ENCODE peak calls at places on chromosomes 16 and 17, in nine cellular contexts. N is body of pancreas, F is A549, R is HepG2, G is tibial nerve, Y is ovary, J is upper lobe of left lung, S is IMR-90, X is suprapubic skin. V is an unnamed sample. For H3K4me1, the result is how much of the 10 kb centered on the place peaks cover.

GRCh38 chr16:5838725-5839124 is 741.1 kb upstream of the EEF2KMT start:
- DNase-seq in X (no peak), G (no peak), F (no peak), Y (no peak), N (no peak), J (no peak), S (no peak), R (no peak), V (no peak)

GRCh38 chr16:9082422-9082821 is 9.0 kb upstream of the HAPSTR1 start:
- DNase-seq in X (no peak), N (no peak), J (no peak), Y (no peak), F (no peak), S (no peak), G (no peak), R (no peak), V (no peak)

GRCh38 chr17:50184611-50185398 is 16.6 kb downstream of the COL1A1 start:
- DNase-seq in S (peak), J (peak), Y (peak), N (no peak), G (peak), R (no peak), X (peak), F (no peak), V (no peak)

GRCh38 chr17:75864448-75864871 is 9.3 kb upstream of the WBP2 start:
- DNase-seq in G (peak), R (no peak), F (no peak), X (peak), Y (peak), N (peak), S (peak), J (peak), V (no peak)

GRCh38 chr16:46853713-46854443 is 22.9 kb upstream of the C16orf87 start:
- DNase-seq in J (peak), F (peak), Y (peak), R (peak), S (peak), X (peak), N (peak), G (peak), V (peak)

GRCh38 chr16:11566398-11566797 is 20.3 kb downstream of the LITAF start:
- DNase-seq in Y (no peak), S (no peak), N (no peak), F (no peak), X (no peak), G (no peak), R (no peak), J (no peak), V (no peak)

GRCh38 chr16:9797306-9797705 is 384.9 kb downstream of the GRIN2A start:
- DNase-seq in G (no peak), Y (no peak), S (no peak), X (no peak), F (peak), J (no peak), N (no peak), R (peak), V (no peak)

GRCh38 chr16:6861136-6861535 is 471.5 kb upstream of the RBFOX1 start:
- DNase-seq in J (no peak), G (no peak), Y (no peak), N (no peak), S (no peak), X (no peak), F (no peak), R (no peak), V (no peak)

GRCh38 chr17:69575346-69575761 is 160.9 kb downstream of the MAP2K6 start:
- DNase-seq in F (peak), G (no peak), X (no peak), R (no peak), S (peak), Y (no peak), J (no peak), N (no peak), V (no peak)

GRCh38 chr17:77479372-77479781 is 338.6 kb downstream of the SEC14L1 start:
- DNase-seq in F (no peak), G (no peak), N (no peak), Y (no peak), X (no peak), S (no peak), R (no peak), J (no peak), V (no peak)

GRCh38 chr17:76947309-76947708 is 79.1 kb downstream of the MGAT5B start:
- DNase-seq in G (no peak), F (no peak), Y (no peak), S (no peak), R (no peak), N (no peak), J (no peak), X (no peak), V (no peak)

GRCh38 chr17:52145496-52145895 is 13.0 kb downstream of the CA10 start:
- DNase-seq in G (no peak), J (no peak), R (no peak), S (no peak), Y (no peak), X (no peak), F (no peak), N (no peak), V (no peak)

DNA sequence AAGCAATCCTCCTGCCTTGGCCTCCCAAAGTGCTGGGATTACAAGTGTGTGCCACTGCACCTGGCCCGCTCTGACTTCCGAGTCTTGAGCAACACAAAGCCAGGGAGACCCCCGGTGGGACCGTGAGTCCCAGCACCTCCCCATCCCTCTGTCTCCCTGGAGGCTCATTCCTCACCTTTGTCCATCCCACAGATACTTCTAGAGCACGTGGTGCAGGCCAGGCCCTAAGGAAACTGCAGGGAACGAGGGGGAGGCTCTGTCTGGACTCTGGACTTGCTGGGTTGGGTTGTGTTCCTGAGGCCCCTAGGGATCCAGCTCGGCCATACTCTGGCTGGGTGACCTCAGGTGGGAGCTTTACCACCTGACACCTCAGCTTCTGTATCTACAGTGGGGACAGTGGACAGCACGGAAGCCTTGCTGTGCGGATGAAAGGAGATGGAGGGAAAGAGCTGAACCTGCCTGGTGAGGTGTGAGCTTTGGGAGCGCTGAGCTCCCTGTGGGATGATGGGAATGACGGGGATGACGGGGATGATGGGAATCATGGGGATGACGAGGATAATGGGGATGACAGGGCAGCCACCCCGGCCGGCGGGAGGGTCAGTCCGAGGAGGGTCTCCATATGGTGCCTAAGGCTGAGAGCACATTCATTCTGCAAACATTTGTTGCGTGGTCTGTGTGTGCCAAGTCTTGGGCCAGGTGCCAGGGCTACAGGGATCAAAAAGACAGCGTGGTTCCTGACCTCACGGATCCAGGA is 26.6 kb downstream of the C16orf74 start:
- DNase-seq in Y (no peak), J (no peak), G (no peak), X (no peak), F (no peak), N (no peak), R (no peak), S (no peak), V (no peak)
- H3K4me1 ChIP-seq in Y (under half), J (under half), G (under half), X (under half), F (under half), N (under half), R (under half), S (under half), V (under half)

GRCh38 chr16:87954826-87955225 is 3.6 kb downstream of the BANP start:
- DNase-seq in R (no peak), S (no peak), F (no peak), N (peak), G (no peak), X (no peak), J (no peak), Y (peak), V (no peak)

GRCh38 chr16:87956771-87957279 is 5.6 kb downstream of the BANP start:
- DNase-seq in F (peak), G (no peak), N (no peak), J (no peak), X (no peak), S (peak), Y (no peak), R (peak), V (no peak)

GRCh38 chr16:87955302-87956168 is 4.3 kb downstream of the BANP start:
- DNase-seq in S (peak), F (no peak), N (no peak), Y (no peak), R (no peak), X (no peak), J (no peak), G (no peak), V (no peak)

GRCh38 chr16:87957296-87958069 is 6.2 kb downstream of the BANP start:
- DNase-seq in R (no peak), S (no peak), F (no peak), G (no peak), N (no peak), Y (no peak), X (no peak), J (no peak), V (no peak)

DNA sequence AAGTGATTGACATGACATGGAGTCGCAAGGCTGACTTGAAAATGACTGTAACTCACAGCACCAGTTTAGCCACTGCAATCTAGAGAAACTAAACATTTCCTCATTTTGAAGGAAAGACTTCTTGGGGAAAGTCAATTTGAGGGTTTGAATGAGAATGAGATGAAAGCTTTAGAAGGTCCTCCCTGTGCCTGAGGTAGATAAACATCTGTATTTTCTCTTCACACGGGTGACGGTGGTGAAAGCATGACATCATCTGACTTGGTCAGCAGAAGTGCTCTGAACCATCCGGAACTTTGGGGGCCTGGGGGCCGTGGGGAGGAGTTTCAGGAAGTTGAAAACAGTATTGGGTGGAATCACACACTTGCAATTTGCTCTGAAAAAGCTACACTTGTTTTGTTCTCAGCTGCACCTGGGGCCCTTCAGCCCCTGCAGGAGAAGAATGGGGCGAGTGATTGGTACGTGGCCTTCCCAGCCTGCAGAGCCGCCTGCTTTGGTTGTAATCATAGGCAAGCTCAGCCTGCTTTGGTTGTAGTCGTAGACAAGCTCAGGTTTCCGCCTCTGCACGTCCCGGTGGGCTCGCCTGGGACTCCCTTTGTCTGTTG is 5.0 kb downstream of the BANP start:
- DNase-seq in J (peak), G (no peak), Y (no peak), F (no peak), S (peak), X (no peak), N (no peak), R (no peak), V (no peak)
- H3K27ac ChIP-seq in J (peak), G (peak), Y (no peak), F (no peak), S (peak), X (peak), N (no peak), R (no peak), V (peak)

DNA sequence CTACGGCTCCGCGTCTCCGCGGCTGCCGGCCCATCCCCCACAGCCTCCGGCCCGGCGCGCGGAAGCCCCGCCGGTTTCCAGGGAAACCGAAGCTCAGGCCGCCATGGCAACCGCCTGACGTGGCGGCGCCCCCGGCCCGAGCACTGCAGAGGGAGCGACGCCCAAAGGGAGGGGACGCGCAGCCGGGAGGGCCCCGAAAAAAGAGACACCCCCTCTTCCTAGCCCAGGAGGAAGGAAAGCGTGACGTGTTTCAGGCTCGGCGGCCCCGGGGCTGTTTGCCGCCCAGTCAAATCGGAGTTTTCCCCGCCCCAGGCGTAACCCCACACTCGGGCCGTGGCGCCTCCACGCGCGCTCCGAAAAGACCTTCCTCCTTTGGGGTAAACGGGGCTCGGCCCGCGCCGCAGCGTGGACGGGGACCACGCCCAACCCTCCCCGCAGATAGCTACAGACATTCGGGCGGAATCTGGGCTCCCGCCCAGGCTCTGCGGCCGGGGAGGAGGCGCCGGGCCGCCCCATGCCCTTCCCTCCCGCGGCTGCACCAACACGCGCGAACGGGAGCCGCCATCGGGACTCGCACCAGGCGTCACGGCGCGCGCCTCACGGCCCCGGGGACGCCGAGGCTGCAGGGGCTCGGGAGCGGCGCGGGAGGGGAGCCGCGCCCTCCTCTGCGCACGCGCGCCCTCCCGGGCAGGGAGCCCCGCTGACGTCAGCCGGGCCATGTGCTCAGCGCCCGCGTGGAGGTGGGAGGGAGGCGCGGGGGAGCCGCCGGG is 7.5 kb downstream of the MNT start:
- DNase-seq in J (peak), R (peak), X (peak), G (peak), N (peak), F (peak), S (peak), Y (peak), V (no peak)
- TF ChIP-seq POLR2A in J (no peak), R (no peak), X (no peak), G (peak), N (peak), F (peak), S (peak), Y (peak), V (peak)

DNA sequence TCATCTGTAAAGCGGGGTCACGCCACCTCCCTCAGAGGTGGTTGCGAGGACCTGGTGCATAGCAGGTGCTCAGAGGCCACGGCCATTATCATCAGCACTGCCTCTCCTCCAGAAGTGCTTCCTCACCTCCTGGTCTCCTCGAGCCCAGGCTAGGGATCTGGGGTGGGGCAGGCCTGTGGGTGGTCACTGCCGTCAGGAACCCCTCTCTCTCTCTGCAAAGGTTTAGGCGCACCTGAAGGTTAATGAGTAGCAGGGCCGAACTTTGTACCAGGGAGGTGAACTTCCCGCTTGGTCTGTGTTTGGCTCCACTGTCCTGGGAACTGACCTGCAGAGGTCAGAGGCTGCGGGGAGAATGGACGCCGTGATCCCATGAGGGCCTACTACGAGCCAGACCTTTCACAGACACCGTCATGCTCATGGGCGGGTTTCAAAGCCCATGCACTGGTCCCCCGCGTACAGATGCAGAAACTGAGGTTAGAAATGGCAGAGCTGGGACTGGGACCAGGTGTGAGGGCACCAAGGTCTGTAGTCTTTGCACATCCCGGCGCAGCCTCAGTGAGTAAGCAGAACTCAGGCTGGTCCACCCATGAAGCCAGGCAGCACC is 13.8 kb downstream of the JUP start:
- DNase-seq in R (peak), X (no peak), G (no peak), Y (no peak), S (no peak), N (no peak), J (no peak), F (no peak), V (no peak)
- H3K4me1 ChIP-seq in R (half or more), X (half or more), G (under half), Y (under half), S (under half), N (half or more), J (half or more), F (half or more), V (half or more)

DNA sequence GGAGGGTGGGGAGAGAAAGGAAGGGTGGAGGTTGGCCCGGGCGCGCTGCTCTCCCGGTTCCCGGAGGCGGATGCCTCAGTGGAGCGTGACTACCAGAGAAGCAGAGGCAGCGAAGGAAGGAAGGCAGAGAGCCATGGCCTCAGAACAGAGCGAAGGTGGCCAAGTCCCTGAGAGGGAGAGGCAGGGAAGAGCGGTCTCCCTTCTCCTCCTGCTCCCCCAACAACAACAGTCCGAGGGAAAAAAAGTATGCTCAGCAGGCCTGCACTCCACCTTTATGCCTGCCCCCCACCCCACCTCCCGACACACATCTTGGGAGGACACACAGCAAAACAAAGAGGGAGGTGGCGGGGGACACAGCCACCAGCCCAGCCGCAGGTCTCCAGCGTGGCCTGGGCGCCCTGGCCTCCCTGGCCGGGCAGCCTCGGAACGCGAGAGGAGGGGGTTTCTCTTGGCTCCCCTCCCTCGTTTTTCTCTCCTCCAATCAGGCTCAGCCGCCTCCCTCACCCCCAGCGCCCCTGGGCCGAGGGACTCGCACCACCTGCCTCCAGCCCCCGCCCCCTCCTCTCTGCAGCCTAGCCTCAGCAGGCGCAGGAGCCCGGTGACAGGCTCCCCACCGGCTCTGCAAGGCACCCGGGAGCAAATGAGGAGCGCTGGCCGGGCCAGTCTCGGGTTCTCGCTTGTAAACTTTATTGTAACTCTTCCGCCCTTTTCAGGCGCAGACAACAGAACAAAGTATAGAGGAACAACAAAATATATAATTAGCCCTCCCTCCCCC is 1.1 kb upstream of the HOXB7 start:
- DNase-seq in X (no peak), R (no peak), F (peak), Y (no peak), N (no peak), S (no peak), G (no peak), J (no peak), V (no peak)
- H3K27ac ChIP-seq in X (peak), R (no peak), F (peak), Y (no peak), N (no peak), S (peak), G (peak), J (no peak), V (no peak)

GRCh38 chr16:67666538-67667433 is at the start of the genes C16orf86 and ENKD1:
- DNase-seq in J (peak), N (peak), R (peak), F (peak), G (peak), Y (peak), X (peak), S (peak), V (no peak)
- TF ChIP-seq POLR2A in J (no peak), N (no peak), R (no peak), F (no peak), G (peak), Y (peak), X (no peak), S (no peak), V (no peak)

DNA sequence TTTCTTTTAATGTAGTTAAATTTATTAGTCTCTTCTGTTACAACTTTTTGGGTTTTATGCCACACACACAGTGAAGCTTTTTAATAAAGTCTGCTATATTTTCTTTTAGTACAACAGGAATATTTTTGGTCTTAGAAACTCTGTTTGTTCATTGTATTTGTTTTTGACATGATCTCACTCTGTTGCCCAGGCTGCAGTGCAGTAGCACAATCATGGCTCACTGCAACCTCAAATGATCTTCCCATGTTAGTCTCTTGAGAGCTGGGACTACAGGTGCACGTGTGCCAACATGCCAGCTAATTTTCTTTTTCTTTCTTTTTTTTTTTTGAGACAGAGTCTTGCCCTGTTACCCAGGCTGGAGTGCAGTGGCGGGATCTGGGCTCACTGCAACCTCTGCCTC is 27.1 kb downstream of the PPM1D start:
- DNase-seq in G (no peak), F (no peak), Y (no peak), N (no peak), X (no peak), S (no peak), J (no peak), R (peak), V (no peak)
- H3K4me1 ChIP-seq in G (under half), F (under half), Y (under half), N (under half), X (under half), S (under half), J (under half), R (under half), V (under half)

DNA sequence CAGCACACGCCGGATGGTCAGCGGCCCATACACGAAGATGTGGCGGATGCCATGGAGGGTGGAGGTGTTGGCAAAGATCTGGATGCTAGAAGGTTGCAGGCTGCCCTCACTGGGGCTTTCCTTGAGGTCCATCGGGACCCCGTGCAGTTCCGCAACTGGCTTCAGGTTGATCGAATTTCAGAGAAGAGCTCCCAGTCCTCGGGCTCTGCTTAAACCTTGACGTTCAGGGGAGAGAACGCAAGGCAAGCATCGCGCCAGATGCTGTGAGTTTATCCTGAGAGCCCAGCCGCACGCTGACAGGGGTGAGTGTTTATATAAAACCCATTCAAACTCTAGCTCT is 98.7 kb upstream of the CCL2 start:
- DNase-seq in J (no peak), F (no peak), N (no peak), G (no peak), R (no peak), S (no peak), X (no peak), Y (no peak), V (no peak)
- H3K27ac ChIP-seq in J (no peak), F (no peak), N (no peak), G (no peak), R (no peak), S (no peak), X (no peak), Y (no peak), V (no peak)

V was measured in esophagus squamous epithelium.